ENCODE peak calls at places on chromosomes 13 and 19, in eight cellular contexts. R is tibial artery; O is CD4-positive, alpha-beta memory T cell; N is gastrocnemius medialis; W is HCT116; Q is neuronal stem cell; U is right cardiac atrium; J is psoas muscle. K is an unnamed sample.

GRCh38 chr19:29093553-29093908 is 119.4 kb downstream of the UQCRFS1 start:
- DNase-seq in R (no peak), O (no peak), N (no peak), W (no peak), Q (no peak), U (no peak), J (no peak), K (no peak)

GRCh38 chr13:30725331-30726085 is 9.8 kb upstream of the ALOX5AP start:
- DNase-seq in R (peak; percentile 77), O (no peak), N (no peak), W (no peak), Q (no peak), U (no peak), J (no peak), K (no peak)

GRCh38 chr19:5690955-5691204 is 785 bp downstream of the RPL36 start:
- DNase-seq in R (no peak), O (no peak), N (no peak), W (no peak), Q (no peak), U (no peak), J (no peak), K (no peak)

GRCh38 chr13:75486654-75487053 is 4.7 kb upstream of the TBC1D4 start:
- DNase-seq in R (no peak), O (no peak), N (no peak), W (no peak), Q (no peak), U (no peak), J (no peak), K (no peak)

GRCh38 chr19:48480151-48480475 is 10.9 kb downstream of the CYTH2 start:
- DNase-seq in R (peak; percentile 87), O (no peak), N (peak; percentile 72), W (no peak), Q (no peak), U (peak; percentile 90), J (peak; percentile 86), K (no peak)

GRCh38 chr13:26362261-26362660 is 108.3 kb downstream of the CDK8 start:
- DNase-seq in R (no peak), O (no peak), N (no peak), W (no peak), Q (no peak), U (no peak), J (no peak), K (no peak)

GRCh38 chr13:22009500-22009899 is 338.6 kb downstream of the FGF9 start:
- DNase-seq in R (no peak), O (no peak), N (peak; percentile 20), W (no peak), Q (no peak), U (peak; percentile 61), J (no peak), K (peak; percentile 26)

GRCh38 chr19:5605362-5605761 is 17.2 kb downstream of the SAFB2 start:
- DNase-seq in R (no peak), O (no peak), N (no peak), W (no peak), Q (no peak), U (no peak), J (no peak), K (no peak)

GRCh38 chr19:49549045-49549444 is 21.2 kb downstream of the RCN3 start:
- DNase-seq in R (no peak), O (no peak), N (no peak), W (no peak), Q (no peak), U (no peak), J (no peak), K (peak; percentile 73)

GRCh38 chr19:42068361-42068755 is 1.6 kb downstream of the GRIK5 start:
- DNase-seq in R (no peak), O (no peak), N (no peak), W (no peak), Q (no peak), U (no peak), J (no peak), K (no peak)

GRCh38 chr19:623974-624373 is 9.4 kb downstream of the POLRMT start:
- DNase-seq in R (no peak), O (no peak), N (no peak), W (no peak), Q (no peak), U (no peak), J (no peak), K (no peak)

DNA sequence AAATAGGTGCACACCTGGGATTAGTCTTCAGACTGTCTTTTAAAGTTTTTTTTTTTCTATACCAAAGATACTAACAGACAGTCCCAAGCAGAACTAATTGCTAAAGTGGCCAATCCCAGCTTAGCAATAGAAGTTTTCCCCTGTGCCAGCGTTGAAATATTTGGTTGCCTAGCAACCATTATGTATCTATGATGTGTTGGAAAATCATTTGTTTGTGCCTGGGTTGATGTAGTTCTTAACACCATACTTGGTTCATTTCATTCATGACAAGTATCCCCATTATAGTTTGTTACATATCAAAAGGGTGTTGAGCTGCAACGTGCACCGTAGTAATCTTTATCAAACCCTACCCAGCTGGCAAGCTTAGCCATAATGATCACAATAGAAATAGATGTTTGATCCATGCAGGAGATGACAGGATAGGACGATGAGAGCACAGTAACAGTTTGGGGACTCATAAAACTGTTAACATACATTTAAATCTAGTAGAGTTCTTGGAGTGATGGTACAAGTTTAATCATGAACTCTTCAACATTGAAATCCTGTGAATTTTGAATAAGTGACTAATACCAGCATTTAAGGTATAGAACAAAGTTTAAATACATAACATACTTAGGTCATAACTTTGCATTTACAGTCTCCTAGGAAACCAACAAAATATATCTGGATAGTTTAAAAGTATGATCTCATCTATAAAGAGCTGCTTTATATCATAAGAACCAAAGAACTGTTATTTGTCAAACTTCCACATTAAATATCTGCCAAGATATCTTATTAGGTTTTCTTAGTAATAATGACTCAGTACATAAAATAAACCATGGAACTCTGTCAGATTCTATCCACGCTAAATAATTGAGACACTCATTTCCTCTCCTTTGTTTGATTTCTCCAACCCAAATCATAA is 73.4 kb downstream of the MBNL2 start:
- DNase-seq in R (no peak), O (no peak), N (no peak), W (no peak), Q (no peak), U (no peak), J (no peak), K (no peak)
- H3K4me1 ChIP-seq in R (peaks cover 18% of the 10 kb centered on the region), O (peaks cover 5% of the 10 kb centered on the region), N (peaks cover 58% of the 10 kb centered on the region), W (peaks cover 6% of the 10 kb centered on the region), Q (peaks cover 7% of the 10 kb centered on the region), U (peaks cover 5% of the 10 kb centered on the region), J (peaks cover 63% of the 10 kb centered on the region), K (no peaks in the 10 kb centered on the region)

GRCh38 chr19:39339636-39340035 is 2.6 kb upstream of the SAMD4B start:
- DNase-seq in R (no peak), O (no peak), N (no peak), W (no peak), Q (no peak), U (no peak), J (no peak), K (no peak)
- H3K4me1 ChIP-seq in R (peaks cover 25% of the 10 kb centered on the region), O (peaks cover 59% of the 10 kb centered on the region), N (peaks cover 32% of the 10 kb centered on the region), W (peaks cover 8% of the 10 kb centered on the region), Q (peaks cover 18% of the 10 kb centered on the region), U (peaks cover 11% of the 10 kb centered on the region), J (peaks cover 11% of the 10 kb centered on the region), K (peaks cover 21% of the 10 kb centered on the region)

GRCh38 chr19:1843116-1843515 is 5.2 kb downstream of the REXO1 start:
- DNase-seq in R (no peak), O (no peak), N (no peak), W (no peak), Q (no peak), U (no peak), J (no peak), K (no peak)

GRCh38 chr19:1839658-1840540 is 8.4 kb downstream of the REXO1 start:
- DNase-seq in R (no peak), O (no peak), N (no peak), W (no peak), Q (no peak), U (no peak), J (no peak), K (peak; percentile 87)

GRCh38 chr19:1843646-1844394 is 4.5 kb downstream of the REXO1 start:
- DNase-seq in R (no peak), O (no peak), N (no peak), W (no peak), Q (no peak), U (no peak), J (no peak), K (no peak)

GRCh38 chr19:1840541-1841115 is 7.7 kb downstream of the REXO1 start:
- DNase-seq in R (no peak), O (no peak), N (no peak), W (no peak), Q (no peak), U (peak; percentile 77), J (no peak), K (peak; percentile 67)

DNA sequence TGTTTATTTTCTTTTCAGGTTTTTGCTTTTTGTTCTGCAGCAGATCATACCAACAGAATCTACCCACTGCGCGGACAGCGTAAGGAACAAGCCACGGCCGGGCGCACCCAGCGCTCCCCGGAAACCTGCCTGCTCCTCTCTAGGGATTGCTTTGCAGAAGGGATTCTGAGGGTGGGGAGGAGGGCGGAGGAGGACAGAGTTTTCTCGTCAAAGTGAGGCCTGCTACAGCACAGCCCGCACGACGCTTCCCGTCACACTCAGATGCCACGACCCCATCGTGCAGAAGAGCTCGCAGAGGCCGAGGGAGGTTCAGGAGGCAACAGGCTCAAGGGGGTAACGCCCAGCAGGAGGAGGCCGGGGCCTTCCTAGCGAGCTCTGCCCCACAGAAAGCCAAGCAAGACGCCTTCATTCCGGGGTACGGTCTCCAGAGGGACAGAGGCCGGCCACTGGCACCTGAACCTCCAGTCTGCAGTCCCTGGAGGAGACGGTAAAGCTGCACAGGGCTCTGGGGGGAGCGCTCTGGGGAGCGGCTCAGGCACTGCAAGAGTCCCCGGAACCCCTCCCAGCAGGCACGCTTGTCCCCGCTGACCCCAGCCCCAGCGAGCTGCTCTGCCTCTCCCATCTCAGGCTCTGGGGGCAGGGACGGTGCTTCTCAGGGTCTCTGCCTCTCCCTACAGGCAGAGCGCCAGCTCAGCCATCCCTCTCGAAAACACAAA is 6.9 kb downstream of the REXO1 start:
- DNase-seq in R (no peak), O (no peak), N (no peak), W (no peak), Q (no peak), U (no peak), J (no peak), K (no peak)
- H3K4me1 ChIP-seq in R (peaks cover 40% of the 10 kb centered on the region), O (peaks cover 63% of the 10 kb centered on the region), N (peaks cover 69% of the 10 kb centered on the region), W (peaks cover 15% of the 10 kb centered on the region), Q (peaks cover 19% of the 10 kb centered on the region), U (peaks cover 8% of the 10 kb centered on the region), J (peaks cover 52% of the 10 kb centered on the region), K (peaks cover 65% of the 10 kb centered on the region)

GRCh38 chr19:18377026-18377425 is 8.9 kb upstream of the GDF15 start:
- DNase-seq in R (no peak), O (no peak), N (no peak), W (no peak), Q (no peak), U (no peak), J (no peak), K (no peak)

GRCh38 chr19:18385359-18385674 is 641 bp upstream of the GDF15 start:
- DNase-seq in R (no peak), O (no peak), N (no peak), W (no peak), Q (no peak), U (no peak), J (no peak), K (no peak)

GRCh38 chr19:18380843-18381242 is 5.1 kb upstream of the GDF15 start:
- DNase-seq in R (no peak), O (no peak), N (no peak), W (no peak), Q (no peak), U (no peak), J (no peak), K (no peak)

GRCh38 chr19:18384775-18385174 is 1.2 kb upstream of the GDF15 start:
- DNase-seq in R (no peak), O (no peak), N (no peak), W (no peak), Q (no peak), U (no peak), J (no peak), K (no peak)

GRCh38 chr19:18379803-18380747 is 5.9 kb upstream of the GDF15 start:
- DNase-seq in R (peak; percentile 94), O (no peak), N (peak; percentile 91), W (peak; percentile 93), Q (no peak), U (peak; percentile 94), J (peak; percentile 95), K (peak; percentile 93)
- H3K4me1 ChIP-seq in R (no peaks in the 10 kb centered on the region), O (no peaks in the 10 kb centered on the region), N (peaks cover 14% of the 10 kb centered on the region), W (peaks cover 90% of the 10 kb centered on the region), Q (peaks cover 1% of the 10 kb centered on the region), U (peaks cover 3% of the 10 kb centered on the region), J (peaks cover 16% of the 10 kb centered on the region), K (peaks cover 19% of the 10 kb centered on the region)